ENCODE peak calls at places on chromosomes 12 and 14, in seven cellular contexts. R is brain microvascular endothelial cell; W is mammary epithelial cell; P is GM23338; J is endodermal cell; G is CD8-positive, alpha-beta T cell; A is heart right ventricle. Y is an unnamed sample. For H3K36me3, the result is how much of the 10 kb centered on the place peaks cover.

GRCh38 chr14:85634205-85634604 is 104.3 kb downstream of the FLRT2 start:
- DNase-seq in R (no peak), W (peak), P (no peak), J (no peak), G (no peak), A (no peak), Y (no peak)

GRCh38 chr14:36402867-36403266 is 82.4 kb upstream of the MBIP start:
- DNase-seq in R (no peak), W (no peak), P (peak), J (peak), G (no peak), A (no peak), Y (no peak)

GRCh38 chr14:62546862-62547474 is 498.3 kb downstream of the KCNH5 start:
- DNase-seq in R (no peak), W (peak), P (no peak), J (peak), G (no peak), A (no peak), Y (no peak)

GRCh38 chr12:130127909-130128763 is 34.1 kb upstream of the FZD10 start:
- DNase-seq in R (no peak), W (no peak), P (no peak), J (no peak), G (no peak), A (peak), Y (peak)

GRCh38 chr14:72679106-72679505 is 214.8 kb downstream of the DPF3 start:
- DNase-seq in R (no peak), W (no peak), P (no peak), J (no peak), G (no peak), A (peak), Y (no peak)

GRCh38 chr14:78519863-78520262 is 349.7 kb downstream of the NRXN3 start:
- DNase-seq in R (peak), W (peak), P (peak), J (peak), G (peak), A (peak), Y (no peak)

GRCh38 chr12:81644503-81644902 is 114.6 kb downstream of the PPFIA2 start:
- DNase-seq in R (no peak), W (peak), P (peak), J (no peak), G (no peak), A (no peak), Y (no peak)

GRCh38 chr14:74893614-74894091 is 11.9 kb downstream of the DLST start:
- DNase-seq in R (no peak), W (no peak), P (no peak), J (no peak), G (no peak), A (no peak), Y (no peak)

DNA sequence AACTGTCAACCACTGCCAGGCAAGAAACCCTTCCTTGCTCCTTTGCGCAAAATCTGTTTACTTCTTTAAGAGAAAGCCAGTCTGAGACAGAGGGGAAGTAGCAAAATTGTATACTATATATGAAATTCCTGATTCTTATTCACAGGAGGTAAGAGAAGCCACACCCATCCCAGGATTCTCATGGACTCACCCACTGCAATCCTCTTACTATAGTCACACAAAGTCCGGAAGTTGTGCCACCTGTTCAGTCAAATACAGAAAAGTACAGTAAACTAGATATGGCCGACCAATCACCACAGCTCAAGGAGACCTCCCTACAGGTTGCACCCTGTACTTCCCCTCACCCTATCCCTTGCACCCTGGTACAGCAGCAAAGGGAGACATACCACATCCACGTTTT is 2.9 kb downstream of the PRMT5 start:
- DNase-seq in R (no peak), W (peak), P (no peak), J (no peak), G (no peak), A (no peak), Y (no peak)
- H3K36me3 ChIP-seq in R (under half), W (under half), P (half or more), J (half or more), G (under half), A (half or more), Y (under half)

GRCh38 chr12:111868676-111869588 is 26.9 kb downstream of the MAPKAPK5 start:
- DNase-seq in R (no peak), W (no peak), P (peak), J (peak), G (no peak), A (no peak), Y (no peak)
- H3K36me3 ChIP-seq in R (under half), W (under half), P (under half), J (half or more), G (under half), A (half or more), Y (half or more)

DNA sequence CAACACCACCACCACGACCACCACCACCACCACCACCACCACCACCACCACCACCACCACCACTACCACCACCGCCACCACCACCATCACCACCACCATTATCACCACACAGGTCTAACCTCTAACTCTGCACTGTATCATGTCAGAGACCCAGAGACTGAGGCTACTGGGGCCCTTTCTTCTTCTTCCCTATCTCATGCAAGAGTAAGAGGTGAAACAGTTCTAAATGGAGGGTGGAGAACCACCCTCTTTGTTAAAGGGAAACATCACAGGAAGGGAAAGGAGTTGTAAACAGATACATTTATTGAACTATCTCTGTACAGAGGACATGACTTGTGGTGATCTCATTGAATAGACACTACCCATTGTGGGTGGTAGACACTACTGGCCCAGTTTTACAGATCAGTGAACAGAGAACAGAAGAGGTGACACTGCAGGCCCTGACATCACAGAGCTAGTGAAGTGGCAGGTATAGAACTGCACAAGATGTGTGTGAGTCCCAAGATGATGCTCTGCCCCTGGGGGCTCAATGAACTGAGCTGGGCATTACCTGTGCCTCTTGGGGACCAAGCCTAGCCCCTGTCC is 91.6 kb downstream of the FOXN3 start:
- DNase-seq in R (no peak), W (no peak), P (no peak), J (no peak), G (no peak), A (no peak), Y (no peak)
- H3K36me3 ChIP-seq in R (under half), W (under half), P (under half), J (under half), G (under half), A (under half), Y (under half)

GRCh38 chr12:68304626-68305025 is 27.5 kb downstream of the MDM1 start:
- DNase-seq in R (peak), W (peak), P (no peak), J (no peak), G (no peak), A (no peak), Y (no peak)

GRCh38 chr12:68305278-68305677 is 26.9 kb downstream of the MDM1 start:
- DNase-seq in R (no peak), W (no peak), P (no peak), J (no peak), G (no peak), A (no peak), Y (no peak)

GRCh38 chr12:68310370-68310769 is 21.8 kb downstream of the MDM1 start:
- DNase-seq in R (peak), W (peak), P (no peak), J (no peak), G (no peak), A (no peak), Y (peak)

GRCh38 chr12:68303850-68304249 is 28.3 kb downstream of the MDM1 start:
- DNase-seq in R (peak), W (no peak), P (no peak), J (no peak), G (no peak), A (no peak), Y (no peak)

GRCh38 chr12:68306564-68306963 is 25.6 kb downstream of the MDM1 start:
- DNase-seq in R (no peak), W (no peak), P (no peak), J (no peak), G (no peak), A (no peak), Y (no peak)
- H3K36me3 ChIP-seq in R (under half), W (under half), P (under half), J (under half), G (under half), A (half or more), Y (under half)

GRCh38 chr12:49044660-49045059 is 15.9 kb downstream of the KMT2D start:
- DNase-seq in R (no peak), W (no peak), P (no peak), J (no peak), G (no peak), A (no peak), Y (no peak)

GRCh38 chr12:49043241-49043640 is 17.4 kb downstream of the KMT2D start:
- DNase-seq in R (no peak), W (no peak), P (no peak), J (no peak), G (no peak), A (no peak), Y (no peak)

GRCh38 chr12:49046129-49046895 is 14.3 kb downstream of the KMT2D start:
- DNase-seq in R (no peak), W (no peak), P (no peak), J (no peak), G (no peak), A (no peak), Y (no peak)

GRCh38 chr12:49041881-49042484 is 18.6 kb downstream of the KMT2D start:
- DNase-seq in R (no peak), W (peak), P (no peak), J (no peak), G (no peak), A (no peak), Y (no peak)

GRCh38 chr12:49043856-49044258 is 16.7 kb downstream of the KMT2D start:
- DNase-seq in R (peak), W (peak), P (peak), J (peak), G (peak), A (peak), Y (peak)
- H3K36me3 ChIP-seq in R (half or more), W (under half), P (under half), J (half or more), G (half or more), A (half or more), Y (half or more)

GRCh38 chr14:24151404-24152080 is 4.2 kb downstream of the RNF31 start:
- DNase-seq in R (no peak), W (no peak), P (no peak), J (no peak), G (no peak), A (no peak), Y (no peak)

GRCh38 chr14:24150993-24151392 is 3.7 kb downstream of the RNF31 start:
- DNase-seq in R (no peak), W (no peak), P (no peak), J (no peak), G (no peak), A (no peak), Y (no peak)

GRCh38 chr14:24149302-24149969 is 2.1 kb downstream of the RNF31 start:
- DNase-seq in R (no peak), W (no peak), P (no peak), J (no peak), G (no peak), A (no peak), Y (no peak)

GRCh38 chr14:24150061-24150460 is 2.8 kb downstream of the RNF31 start:
- DNase-seq in R (no peak), W (no peak), P (no peak), J (no peak), G (no peak), A (no peak), Y (no peak)

DNA sequence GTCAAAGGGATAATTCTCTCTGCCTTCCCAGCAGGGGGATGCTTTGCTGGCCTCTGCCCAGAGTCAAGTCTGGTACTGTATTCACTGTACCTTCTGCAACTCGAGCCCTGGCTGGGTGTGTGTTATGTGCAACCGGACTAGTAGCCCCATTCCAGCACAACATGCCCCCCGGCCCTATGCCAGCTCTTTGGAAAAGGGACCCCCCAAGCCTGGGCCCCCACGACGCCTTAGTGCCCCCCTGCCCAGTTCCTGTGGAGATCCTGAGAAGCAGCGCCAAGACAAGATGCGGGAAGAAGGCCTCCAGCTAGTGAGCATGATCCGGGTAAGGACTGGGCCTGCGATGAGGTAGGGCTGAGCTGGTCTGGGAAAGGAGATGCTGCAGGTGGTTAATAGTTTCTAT is 3.3 kb downstream of the RNF31 start:
- DNase-seq in R (no peak), W (no peak), P (no peak), J (no peak), G (no peak), A (no peak), Y (no peak)
- H3K36me3 ChIP-seq in R (under half), W (under half), P (under half), J (half or more), G (under half), A (half or more), Y (under half)

GRCh38 chr12:124337628-124338027 is 42.7 kb downstream of the RFLNA start:
- DNase-seq in R (no peak), W (no peak), P (no peak), J (no peak), G (no peak), A (no peak), Y (no peak)
- H3K36me3 ChIP-seq in R (half or more), W (under half), P (under half), J (under half), G (under half), A (half or more), Y (under half)

GRCh38 chr14:91320266-91320665 is 75.8 kb upstream of the GPR68 start:
- DNase-seq in R (no peak), W (no peak), P (no peak), J (no peak), G (no peak), A (no peak), Y (no peak)
- H3K36me3 ChIP-seq in R (under half), W (under half), P (under half), J (under half), G (half or more), A (under half), Y (under half)

GRCh38 chr12:113270709-113271009 is 49.4 kb downstream of the TPCN1 start:
- DNase-seq in R (no peak), W (no peak), P (no peak), J (no peak), G (no peak), A (no peak), Y (no peak)
- H3K36me3 ChIP-seq in R (under half), W (under half), P (under half), J (under half), G (under half), A (half or more), Y (under half)

GRCh38 chr12:94327819-94328218 is 131.8 kb downstream of the CEP83 start:
- DNase-seq in R (no peak), W (peak), P (no peak), J (no peak), G (no peak), A (no peak), Y (no peak)

GRCh38 chr12:94326727-94327126 is 132.9 kb downstream of the CEP83 start:
- DNase-seq in R (peak), W (peak), P (no peak), J (no peak), G (no peak), A (no peak), Y (peak)

GRCh38 chr12:94329366-94329765 is 130.3 kb downstream of the CEP83 start:
- DNase-seq in R (no peak), W (no peak), P (no peak), J (no peak), G (no peak), A (no peak), Y (no peak)

GRCh38 chr12:94322346-94322745 is 137.3 kb downstream of the CEP83 start:
- DNase-seq in R (no peak), W (no peak), P (no peak), J (no peak), G (no peak), A (no peak), Y (no peak)

GRCh38 chr12:94326234-94326633 is 133.4 kb downstream of the CEP83 start:
- DNase-seq in R (no peak), W (no peak), P (no peak), J (no peak), G (no peak), A (no peak), Y (no peak)
- H3K36me3 ChIP-seq in R (under half), W (under half), P (under half), J (half or more), G (under half), A (under half), Y (under half)